ENCODE peak calls at places on chromosome 7, in four cellular contexts. G is left ventricle myocardium inferior, O is GM23338, M is cardiac muscle cell. T is an unnamed sample.

GRCh38 chr7:21782996-21783395 is 162.7 kb downstream of the CDCA7L start:
- DNase-seq in G (no peak), O (no peak), M (no peak), T (no peak)

GRCh38 chr7:107884419-107884818 is 6.6 kb upstream of the DLD start:
- DNase-seq in G (no peak), O (no peak), M (no peak), T (no peak)

GRCh38 chr7:32774411-32774970 is 117.1 kb downstream of the KBTBD2 start:
- DNase-seq in G (no peak), O (no peak), M (no peak), T (no peak)

GRCh38 chr7:112596981-112597380 is 116.2 kb downstream of the LSMEM1 start:
- DNase-seq in G (no peak), O (no peak), M (peak; percentile 14), T (no peak)

GRCh38 chr7:91836065-91836368 is 44.5 kb downstream of the MTERF1 start:
- DNase-seq in G (no peak), O (peak; percentile 14), M (peak; percentile 20), T (no peak)

GRCh38 chr7:134532155-134533089 is 5.1 kb downstream of the AKR1B10 start:
- DNase-seq in G (no peak), O (no peak), M (no peak), T (no peak)

GRCh38 chr7:114818501-114818900 is 103.4 kb upstream of the MDFIC start:
- DNase-seq in G (no peak), O (no peak), M (peak; percentile 61), T (no peak)

GRCh38 chr7:41133700-41134099 is 569.2 kb downstream of the INHBA start:
- DNase-seq in G (no peak), O (no peak), M (no peak), T (no peak)

GRCh38 chr7:12674861-12675260 is 12.6 kb upstream of the ARL4A start:
- DNase-seq in G (no peak), O (peak; percentile 83), M (peak; percentile 79), T (peak; percentile 68)

GRCh38 chr7:159015081-159015893 is 129.4 kb downstream of the VIPR2 start:
- DNase-seq in G (peak; percentile 81), O (peak; percentile 23), M (no peak), T (no peak)

GRCh38 chr7:31465285-31465684 is 48.6 kb upstream of the ITPRID1 start:
- DNase-seq in G (no peak), O (no peak), M (no peak), T (no peak)

GRCh38 chr7:2399848-2400587 is 3.4 kb upstream of the CHST12 start:
- DNase-seq in G (peak; percentile 72), O (no peak), M (peak; percentile 98), T (no peak)

GRCh38 chr7:139704308-139704879 is 73.4 kb downstream of the HIPK2 start:
- DNase-seq in G (no peak), O (no peak), M (no peak), T (no peak)
- H3K4me1 ChIP-seq in G (peaks cover 93% of the 10 kb centered on the region), O (peaks cover 5% of the 10 kb centered on the region), M (peaks cover 23% of the 10 kb centered on the region), T (no peaks in the 10 kb centered on the region)

DNA sequence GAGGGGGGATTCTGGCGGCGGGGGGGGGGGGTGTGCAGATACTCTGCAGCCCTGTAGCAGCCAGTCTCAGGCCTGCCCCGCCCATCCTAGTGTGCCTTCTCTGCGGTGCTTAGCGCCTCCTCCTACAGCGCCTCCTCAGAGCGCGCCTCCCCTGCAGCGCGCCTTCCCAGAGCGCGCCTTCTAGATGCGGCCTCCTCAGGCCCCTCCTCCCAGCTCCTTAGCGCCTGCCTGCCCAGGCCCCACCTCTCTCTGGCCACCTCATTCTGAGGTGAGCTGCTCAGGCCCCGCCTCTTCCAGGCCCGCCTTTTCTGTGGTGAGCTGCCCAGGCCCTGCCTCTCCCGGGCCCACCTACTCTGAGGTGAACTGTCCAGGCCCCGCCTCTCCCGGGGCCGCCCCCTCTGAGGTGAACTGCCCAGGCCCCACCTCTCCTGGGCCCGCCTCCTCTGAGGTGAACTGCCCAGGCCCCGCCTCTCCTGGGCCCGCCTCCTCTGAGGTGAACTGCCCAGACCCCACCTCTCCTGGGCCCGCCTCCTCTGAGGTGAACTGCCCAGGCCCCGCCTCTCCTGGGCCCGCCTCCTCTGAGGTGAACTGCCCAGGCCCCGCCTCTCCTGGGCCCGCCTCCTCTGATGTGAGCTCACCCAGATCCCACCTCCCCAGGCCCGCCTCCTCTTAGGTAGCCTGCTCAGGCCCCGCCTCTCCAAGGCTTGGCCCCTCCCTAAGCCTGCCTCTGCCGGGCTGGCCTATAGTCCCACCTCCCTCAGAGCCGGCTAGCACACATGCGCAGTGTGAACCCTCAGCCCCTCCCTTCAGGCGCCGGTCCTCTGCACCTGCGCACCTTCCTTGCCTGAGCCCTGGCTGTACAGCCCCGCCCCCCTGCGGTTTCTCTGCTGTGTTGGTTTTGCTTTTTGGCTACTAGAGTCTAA is 2.1 kb upstream of the SGCE start:
- DNase-seq in G (peak; percentile 89), O (peak; percentile 95), M (peak; percentile 97), T (peak; percentile 96)
- H3K27ac ChIP-seq in G (peak overlapping the region; percentile 39), O (no peak overlapping the region), M (peak overlapping the region; percentile 65), T (no peak overlapping the region)

GRCh38 chr7:157352506-157352905 is 15.7 kb downstream of the DNAJB6 start:
- DNase-seq in G (no peak), O (no peak), M (no peak), T (no peak)

GRCh38 chr7:157348548-157348947 is 11.7 kb downstream of the DNAJB6 start:
- DNase-seq in G (no peak), O (no peak), M (no peak), T (no peak)

GRCh38 chr7:157347217-157347904 is 10.6 kb downstream of the DNAJB6 start:
- DNase-seq in G (peak; percentile 29), O (no peak), M (peak; percentile 88), T (no peak)
- H3K4me3 ChIP-seq in G (peak overlapping the region; percentile 36), O (peak overlapping the region; percentile 34), M (no peak overlapping the region), T (no peak overlapping the region)

GRCh38 chr7:43649755-43650274 is 66.9 kb downstream of the STK17A start:
- DNase-seq in G (no peak), O (no peak), M (no peak), T (peak; percentile 87)

GRCh38 chr7:43647314-43647691 is 64.4 kb downstream of the STK17A start:
- DNase-seq in G (no peak), O (peak; percentile 83), M (peak; percentile 86), T (no peak)

GRCh38 chr7:43650457-43651052 is 67.6 kb downstream of the STK17A start:
- DNase-seq in G (no peak), O (no peak), M (peak; percentile 53), T (no peak)

GRCh38 chr7:43647772-43648643 is 65.1 kb downstream of the STK17A start:
- DNase-seq in G (peak; percentile 41), O (peak; percentile 39), M (peak; percentile 97), T (peak; percentile 19)

DNA sequence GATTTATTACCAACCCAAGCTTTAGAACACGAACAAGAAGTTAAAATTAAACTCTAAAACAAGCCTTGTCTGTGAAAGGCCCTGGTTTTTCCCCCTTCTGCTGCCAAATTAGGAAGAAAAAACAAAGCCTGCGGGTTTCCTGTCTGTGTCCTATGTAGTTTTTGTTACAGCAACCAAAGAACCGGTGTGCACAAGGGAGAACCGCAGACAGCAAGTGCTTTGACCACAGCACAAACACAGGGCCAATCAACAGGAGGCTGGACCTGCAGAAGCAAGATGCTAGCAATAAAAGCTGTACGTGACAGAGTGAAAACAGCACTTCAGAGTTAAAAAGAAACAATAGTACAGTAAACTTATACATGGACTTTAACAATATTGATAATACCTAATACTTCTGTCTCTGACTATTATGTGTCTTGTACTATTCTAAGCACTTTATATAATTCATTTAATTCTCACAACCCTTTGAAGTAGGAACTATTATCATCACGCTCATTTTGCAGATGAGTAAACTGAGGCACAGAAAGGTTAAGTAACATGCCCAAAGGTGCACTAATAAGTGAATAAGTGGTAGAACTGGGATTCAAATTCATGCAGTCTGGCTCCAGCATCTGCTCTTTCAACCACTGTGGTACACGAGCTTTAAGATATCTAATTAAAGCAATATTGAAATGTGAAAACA is 66.0 kb downstream of the STK17A start:
- DNase-seq in G (no peak), O (no peak), M (peak; percentile 74), T (peak; percentile 78)
- H3K4me1 ChIP-seq in G (peaks cover 75% of the 10 kb centered on the region), O (peaks cover 57% of the 10 kb centered on the region), M (peaks cover 23% of the 10 kb centered on the region), T (peaks cover 99% of the 10 kb centered on the region)

GRCh38 chr7:141587304-141587703 is 36.1 kb downstream of the AGK start:
- DNase-seq in G (no peak), O (no peak), M (no peak), T (no peak)
- H3K27ac ChIP-seq in G (no peak overlapping the region), O (peak overlapping the region; percentile 90), M (no peak overlapping the region), T (no peak overlapping the region)

GRCh38 chr7:151243045-151243349 is 5.5 kb downstream of the SMARCD3 start:
- DNase-seq in G (no peak), O (no peak), M (no peak), T (no peak)
- H3K4me3 ChIP-seq in G (no peak overlapping the region), O (no peak overlapping the region), M (no peak overlapping the region), T (peak overlapping the region; percentile 34)

DNA sequence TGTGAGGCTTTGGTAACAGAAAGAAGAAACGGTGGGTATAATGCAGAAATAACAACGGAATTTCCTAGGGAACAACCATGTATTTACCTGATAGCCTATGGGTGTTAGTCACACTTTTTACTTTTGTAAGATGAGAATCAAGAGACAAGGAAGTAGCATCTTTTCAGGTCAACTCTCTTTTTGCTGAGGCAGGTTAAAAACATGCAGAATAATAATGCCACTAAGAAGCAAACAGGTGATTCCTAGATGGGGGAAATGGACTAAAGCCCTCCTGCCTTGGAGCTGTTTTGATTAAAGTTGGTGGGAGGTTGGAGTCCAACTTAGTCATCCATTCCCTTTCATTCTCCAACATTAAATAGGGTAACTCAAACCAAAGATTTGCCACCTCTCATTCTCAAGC is 2.0 kb upstream of the COL28A1 start:
- DNase-seq in G (no peak), O (no peak), M (no peak), T (no peak)
- H3K4me1 ChIP-seq in G (no peaks in the 10 kb centered on the region), O (no peaks in the 10 kb centered on the region), M (no peaks in the 10 kb centered on the region), T (no peaks in the 10 kb centered on the region)

DNA sequence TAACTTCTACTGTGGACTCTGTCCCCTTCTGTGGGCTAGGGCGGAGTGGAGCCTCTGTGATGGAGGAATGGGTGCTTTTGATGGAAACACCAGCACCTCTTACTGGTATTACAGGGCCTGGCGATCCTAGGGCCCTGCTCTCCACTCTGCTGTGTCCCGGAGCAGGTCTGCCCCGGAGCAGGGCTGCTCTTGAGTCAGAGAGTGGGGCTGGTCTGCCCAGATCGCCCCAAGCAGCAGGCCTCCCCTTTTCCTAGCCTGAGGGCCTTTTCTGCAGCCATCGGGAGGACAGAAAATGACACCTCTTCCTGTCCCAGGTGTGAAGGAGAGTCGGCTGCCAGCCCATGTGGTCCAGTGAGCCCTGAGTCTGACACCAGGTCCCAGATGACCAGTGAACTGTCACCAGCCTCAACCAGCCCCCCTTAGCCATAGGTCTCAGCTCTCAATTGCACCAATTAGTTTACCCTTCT is 1.4 kb downstream of the ZNF282 start:
- DNase-seq in G (no peak), O (peak; percentile 34), M (no peak), T (no peak)
- H3K27ac ChIP-seq in G (peak overlapping the region; percentile 97), O (no peak overlapping the region), M (peak overlapping the region; percentile 96), T (peak overlapping the region; percentile 60)

DNA sequence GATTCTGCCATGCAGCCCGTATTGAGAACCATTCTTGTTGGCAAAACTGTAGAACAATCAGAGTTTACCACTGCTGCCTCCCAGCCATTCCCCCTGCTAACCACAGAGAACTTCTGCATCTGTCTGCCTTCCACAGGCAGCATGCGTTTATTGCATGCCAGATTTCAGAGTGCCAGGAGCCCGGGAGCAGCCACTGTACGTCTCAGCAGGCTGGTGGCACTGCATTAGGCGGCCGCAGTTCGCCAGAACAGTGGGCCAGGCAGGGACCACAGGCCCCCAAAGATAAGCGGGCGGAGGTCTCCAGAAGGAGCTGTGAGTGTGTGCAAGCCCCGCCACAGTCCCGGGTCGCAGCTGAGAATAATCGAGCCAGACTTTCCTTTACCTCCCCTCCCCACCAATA is 31.8 kb downstream of the ZNF467 start:
- DNase-seq in G (no peak), O (no peak), M (peak; percentile 22), T (no peak)
- H3K4me3 ChIP-seq in G (peak overlapping the region; percentile 60), O (peak overlapping the region; percentile 1), M (no peak overlapping the region), T (no peak overlapping the region)

T was measured in CD4-positive, alpha-beta memory T cell.